ENCODE peak calls at places on chromosomes 11 and 22, in seven cellular contexts. One of them, this sample, is unnamed.

GRCh38 chr22:42061041-42061440 is 9.6 kb downstream of the NAGA start:
- DNase-seq in GM23338: no peak
- DNase-seq in sigmoid colon: no peak
- DNase-seq in endothelial cell of umbilical vein: no peak
- DNase-seq in stomach: peak
- DNase-seq in GM12878: no peak
- DNase-seq in spleen: peak
- DNase-seq in this sample: no peak

GRCh38 chr22:41963453-41964105 is 5.7 kb upstream of the SEPTIN3 start:
- DNase-seq in GM23338: no peak
- DNase-seq in sigmoid colon: no peak
- DNase-seq in endothelial cell of umbilical vein: no peak
- DNase-seq in stomach: peak
- DNase-seq in GM12878: no peak
- DNase-seq in spleen: no peak
- DNase-seq in this sample: no peak

GRCh38 chr11:1487851-1488574 is 1.4 kb upstream of the MOB2 start:
- DNase-seq in GM23338: no peak
- DNase-seq in sigmoid colon: peak
- DNase-seq in endothelial cell of umbilical vein: no peak
- DNase-seq in stomach: peak
- DNase-seq in GM12878: no peak
- DNase-seq in spleen: peak
- DNase-seq in this sample: no peak

GRCh38 chr11:47595029-47595428 is 818 bp upstream of the C1QTNF4 start:
- DNase-seq in GM23338: no peak
- DNase-seq in sigmoid colon: no peak
- DNase-seq in endothelial cell of umbilical vein: no peak
- DNase-seq in stomach: no peak
- DNase-seq in GM12878: no peak
- DNase-seq in spleen: no peak
- DNase-seq in this sample: no peak

GRCh38 chr11:61892085-61892370 is 683 bp upstream of the FADS3 start:
- DNase-seq in GM23338: peak
- DNase-seq in sigmoid colon: no peak
- DNase-seq in endothelial cell of umbilical vein: no peak
- DNase-seq in stomach: no peak
- DNase-seq in GM12878: no peak
- DNase-seq in spleen: no peak
- DNase-seq in this sample: no peak

GRCh38 chr11:88193278-88193677 is 18.0 kb upstream of the RAB38 start:
- DNase-seq in GM23338: no peak
- DNase-seq in sigmoid colon: no peak
- DNase-seq in endothelial cell of umbilical vein: no peak
- DNase-seq in stomach: no peak
- DNase-seq in GM12878: no peak
- DNase-seq in spleen: no peak
- DNase-seq in this sample: no peak

GRCh38 chr22:27199354-27199753 is 542.0 kb downstream of the MIAT start:
- DNase-seq in GM23338: no peak
- DNase-seq in sigmoid colon: no peak
- DNase-seq in endothelial cell of umbilical vein: no peak
- DNase-seq in stomach: no peak
- DNase-seq in GM12878: no peak
- DNase-seq in spleen: no peak
- DNase-seq in this sample: no peak

GRCh38 chr22:22709719-22710445 is 65.5 kb downstream of the GGTLC2 start:
- DNase-seq in GM23338: peak
- DNase-seq in sigmoid colon: no peak
- DNase-seq in endothelial cell of umbilical vein: no peak
- DNase-seq in stomach: no peak
- DNase-seq in GM12878: no peak
- DNase-seq in spleen: no peak
- DNase-seq in this sample: no peak

GRCh38 chr11:70828498-70829159 is 423.7 kb downstream of the SHANK2 start:
- DNase-seq in GM23338: no peak
- DNase-seq in sigmoid colon: peak
- DNase-seq in endothelial cell of umbilical vein: no peak
- DNase-seq in stomach: no peak
- DNase-seq in GM12878: no peak
- DNase-seq in spleen: no peak
- DNase-seq in this sample: peak

GRCh38 chr11:73648629-73649046 is 2.3 kb downstream of the PLEKHB1 start:
- DNase-seq in GM23338: no peak
- DNase-seq in sigmoid colon: no peak
- DNase-seq in endothelial cell of umbilical vein: no peak
- DNase-seq in stomach: no peak
- DNase-seq in GM12878: no peak
- DNase-seq in spleen: no peak
- DNase-seq in this sample: no peak

GRCh38 chr11:84524422-84525051 is 1102.6 kb downstream of the DLG2 start:
- DNase-seq in GM23338: peak
- DNase-seq in sigmoid colon: no peak
- DNase-seq in endothelial cell of umbilical vein: no peak
- DNase-seq in stomach: no peak
- DNase-seq in GM12878: no peak
- DNase-seq in spleen: no peak
- DNase-seq in this sample: no peak

GRCh38 chr11:7088921-7089320 is at the start of gene RBMXL2:
- DNase-seq in GM23338: peak
- DNase-seq in sigmoid colon: no peak
- DNase-seq in endothelial cell of umbilical vein: no peak
- DNase-seq in stomach: no peak
- DNase-seq in GM12878: no peak
- DNase-seq in spleen: no peak
- DNase-seq in this sample: no peak

GRCh38 chr22:25942126-25942988 is 200.4 kb downstream of the MYO18B start:
- DNase-seq in GM23338: no peak
- DNase-seq in sigmoid colon: no peak
- DNase-seq in endothelial cell of umbilical vein: no peak
- DNase-seq in stomach: no peak
- DNase-seq in GM12878: no peak
- DNase-seq in spleen: no peak
- DNase-seq in this sample: no peak

GRCh38 chr11:87081358-87081757 is 43.6 kb downstream of the TMEM135 start:
- DNase-seq in GM23338: no peak
- DNase-seq in sigmoid colon: no peak
- DNase-seq in endothelial cell of umbilical vein: no peak
- DNase-seq in stomach: no peak
- DNase-seq in GM12878: peak
- DNase-seq in spleen: no peak
- DNase-seq in this sample: no peak

GRCh38 chr22:27875951-27876350 is 43.1 kb downstream of the PITPNB start:
- DNase-seq in GM23338: no peak
- DNase-seq in sigmoid colon: no peak
- DNase-seq in endothelial cell of umbilical vein: no peak
- DNase-seq in stomach: no peak
- DNase-seq in GM12878: no peak
- DNase-seq in spleen: no peak
- DNase-seq in this sample: no peak

GRCh38 chr11:130478204-130478701 is 29.8 kb downstream of the ADAMTS15 start:
- DNase-seq in GM23338: no peak
- DNase-seq in sigmoid colon: peak
- DNase-seq in endothelial cell of umbilical vein: peak
- DNase-seq in stomach: peak
- DNase-seq in GM12878: no peak
- DNase-seq in spleen: no peak
- DNase-seq in this sample: peak

GRCh38 chr11:70772950-70773349 is 374.6 kb downstream of the CTTN start:
- DNase-seq in GM23338: peak
- DNase-seq in sigmoid colon: no peak
- DNase-seq in endothelial cell of umbilical vein: no peak
- DNase-seq in stomach: no peak
- DNase-seq in GM12878: no peak
- DNase-seq in spleen: peak
- DNase-seq in this sample: no peak

GRCh38 chr11:114179234-114179941 is 116.8 kb upstream of the NNMT start:
- DNase-seq in GM23338: no peak
- DNase-seq in sigmoid colon: peak
- DNase-seq in endothelial cell of umbilical vein: peak
- DNase-seq in stomach: peak
- DNase-seq in GM12878: no peak
- DNase-seq in spleen: no peak
- DNase-seq in this sample: peak

GRCh38 chr22:49518436-49518970 is 309.2 kb downstream of the BRD1 start:
- DNase-seq in GM23338: no peak
- DNase-seq in sigmoid colon: no peak
- DNase-seq in endothelial cell of umbilical vein: no peak
- DNase-seq in stomach: no peak
- DNase-seq in GM12878: no peak
- DNase-seq in spleen: peak
- DNase-seq in this sample: no peak
- TF ChIP-seq POLR2AphosphoS5 in GM23338: no peak
- TF ChIP-seq POLR2AphosphoS5 in sigmoid colon: no peak
- TF ChIP-seq POLR2AphosphoS5 in endothelial cell of umbilical vein: no peak
- TF ChIP-seq POLR2AphosphoS5 in stomach: no peak
- TF ChIP-seq POLR2AphosphoS5 in GM12878: no peak
- TF ChIP-seq POLR2AphosphoS5 in spleen: no peak
- TF ChIP-seq POLR2AphosphoS5 in this sample: no peak

GRCh38 chr11:37503411-37504065 is 905.5 kb upstream of the RAG2 start:
- DNase-seq in GM23338: no peak
- DNase-seq in sigmoid colon: no peak
- DNase-seq in endothelial cell of umbilical vein: no peak
- DNase-seq in stomach: no peak
- DNase-seq in GM12878: no peak
- DNase-seq in spleen: no peak
- DNase-seq in this sample: no peak
- TF ChIP-seq POLR2AphosphoS5 in GM23338: no peak
- TF ChIP-seq POLR2AphosphoS5 in sigmoid colon: no peak
- TF ChIP-seq POLR2AphosphoS5 in endothelial cell of umbilical vein: no peak
- TF ChIP-seq POLR2AphosphoS5 in stomach: no peak
- TF ChIP-seq POLR2AphosphoS5 in GM12878: no peak
- TF ChIP-seq POLR2AphosphoS5 in spleen: no peak
- TF ChIP-seq POLR2AphosphoS5 in this sample: no peak

GRCh38 chr11:63768232-63769043 is at the start of gene ZFTA:
- DNase-seq in GM23338: peak
- DNase-seq in sigmoid colon: peak
- DNase-seq in endothelial cell of umbilical vein: peak
- DNase-seq in stomach: peak
- DNase-seq in GM12878: no peak
- DNase-seq in spleen: peak
- DNase-seq in this sample: peak

GRCh38 chr11:63769719-63770443 is 1.3 kb upstream of the ZFTA start:
- DNase-seq in GM23338: peak
- DNase-seq in sigmoid colon: peak
- DNase-seq in endothelial cell of umbilical vein: peak
- DNase-seq in stomach: no peak
- DNase-seq in GM12878: no peak
- DNase-seq in spleen: no peak
- DNase-seq in this sample: no peak

GRCh38 chr11:63770763-63771162 is 2.2 kb upstream of the ZFTA start:
- DNase-seq in GM23338: no peak
- DNase-seq in sigmoid colon: no peak
- DNase-seq in endothelial cell of umbilical vein: no peak
- DNase-seq in stomach: no peak
- DNase-seq in GM12878: no peak
- DNase-seq in spleen: no peak
- DNase-seq in this sample: no peak

GRCh38 chr11:63767415-63768231 is 952 bp downstream of the ZFTA start:
- DNase-seq in GM23338: peak
- DNase-seq in sigmoid colon: peak
- DNase-seq in endothelial cell of umbilical vein: peak
- DNase-seq in stomach: no peak
- DNase-seq in GM12878: no peak
- DNase-seq in spleen: no peak
- DNase-seq in this sample: peak

DNA sequence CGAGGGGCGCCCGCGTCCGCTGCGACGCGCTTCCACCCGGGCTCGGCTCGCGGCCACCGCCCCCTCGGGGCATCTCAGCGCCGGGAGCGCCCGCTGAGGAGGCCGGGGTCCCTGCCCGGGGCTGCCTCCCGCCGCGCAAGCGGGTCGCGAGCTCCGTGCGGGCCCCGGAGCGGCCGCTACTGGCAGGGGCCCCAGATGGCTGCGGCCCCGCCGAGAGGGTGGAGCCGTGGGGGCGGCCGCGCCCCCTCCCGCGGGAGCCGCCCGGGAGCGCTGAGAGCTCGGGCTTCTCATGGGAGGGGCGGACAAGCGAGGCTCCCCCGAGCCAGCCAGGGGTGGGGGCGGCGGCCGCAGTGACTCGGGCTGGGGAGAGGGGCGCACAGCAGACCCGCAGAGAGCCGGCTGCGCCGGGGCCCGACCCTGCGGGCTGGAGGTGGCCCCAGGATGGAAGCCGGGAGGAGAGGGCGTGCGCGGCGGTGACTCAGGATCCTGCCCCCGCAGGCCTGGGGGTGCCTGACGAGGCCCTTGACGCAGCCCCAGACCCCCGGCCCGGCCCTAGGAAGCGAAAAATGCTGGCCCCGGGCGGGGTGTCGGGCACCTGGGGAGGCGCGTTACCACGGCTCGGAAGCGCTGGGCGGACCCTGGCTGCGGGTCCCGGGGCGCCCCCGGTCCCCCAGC is 606 bp upstream of the ZFTA start:
- DNase-seq in GM23338: peak
- DNase-seq in sigmoid colon: peak
- DNase-seq in endothelial cell of umbilical vein: peak
- DNase-seq in stomach: no peak
- DNase-seq in GM12878: no peak
- DNase-seq in spleen: peak
- DNase-seq in this sample: peak
- TF ChIP-seq POLR2AphosphoS5 in GM23338: no peak
- TF ChIP-seq POLR2AphosphoS5 in sigmoid colon: no peak
- TF ChIP-seq POLR2AphosphoS5 in endothelial cell of umbilical vein: no peak
- TF ChIP-seq POLR2AphosphoS5 in stomach: no peak
- TF ChIP-seq POLR2AphosphoS5 in GM12878: no peak
- TF ChIP-seq POLR2AphosphoS5 in spleen: peak
- TF ChIP-seq POLR2AphosphoS5 in this sample: no peak

GRCh38 chr11:116833816-116834534 is 3.4 kb downstream of the APOA1 start:
- DNase-seq in GM23338: no peak
- DNase-seq in sigmoid colon: no peak
- DNase-seq in endothelial cell of umbilical vein: no peak
- DNase-seq in stomach: no peak
- DNase-seq in GM12878: no peak
- DNase-seq in spleen: peak
- DNase-seq in this sample: no peak

GRCh38 chr11:116837231-116838091 is at the start of gene APOA1:
- DNase-seq in GM23338: peak
- DNase-seq in sigmoid colon: peak
- DNase-seq in endothelial cell of umbilical vein: no peak
- DNase-seq in stomach: no peak
- DNase-seq in GM12878: no peak
- DNase-seq in spleen: peak
- DNase-seq in this sample: no peak

GRCh38 chr11:116835042-116835772 is 2.2 kb downstream of the APOA1 start:
- DNase-seq in GM23338: peak
- DNase-seq in sigmoid colon: peak
- DNase-seq in endothelial cell of umbilical vein: peak
- DNase-seq in stomach: no peak
- DNase-seq in GM12878: no peak
- DNase-seq in spleen: no peak
- DNase-seq in this sample: no peak

GRCh38 chr11:116836648-116837023 is 786 bp downstream of the APOA1 start:
- DNase-seq in GM23338: no peak
- DNase-seq in sigmoid colon: peak
- DNase-seq in endothelial cell of umbilical vein: no peak
- DNase-seq in stomach: no peak
- DNase-seq in GM12878: no peak
- DNase-seq in spleen: peak
- DNase-seq in this sample: no peak

GRCh38 chr11:116835791-116836647 is 1.4 kb downstream of the APOA1 start:
- DNase-seq in GM23338: peak
- DNase-seq in sigmoid colon: peak
- DNase-seq in endothelial cell of umbilical vein: peak
- DNase-seq in stomach: peak
- DNase-seq in GM12878: peak
- DNase-seq in spleen: peak
- DNase-seq in this sample: peak
- TF ChIP-seq POLR2AphosphoS5 in GM23338: peak
- TF ChIP-seq POLR2AphosphoS5 in sigmoid colon: peak
- TF ChIP-seq POLR2AphosphoS5 in endothelial cell of umbilical vein: peak
- TF ChIP-seq POLR2AphosphoS5 in stomach: peak
- TF ChIP-seq POLR2AphosphoS5 in GM12878: peak
- TF ChIP-seq POLR2AphosphoS5 in spleen: peak
- TF ChIP-seq POLR2AphosphoS5 in this sample: peak

This sample was measured in transverse colon.